ENCODE peak calls at places on chromosomes 11 and 22, in four cellular contexts. L is colonic mucosa, I is MV-4-11, A is fibroblast of lung. Y is an unnamed sample.

GRCh38 chr22:37203354-37204044 is 8.8 kb downstream of the SSTR3 start:
- DNase-seq in L (no peak), I (no peak), A (no peak), Y (no peak)

GRCh38 chr11:60485987-60486386 is 6.6 kb upstream of the MS4A12 start:
- DNase-seq in A (no peak), L (peak), I (peak), Y (peak)

GRCh38 chr22:35631597-35631996 is 14.5 kb upstream of the MB start:
- DNase-seq in A (peak), L (peak), I (peak), Y (peak)

GRCh38 chr11:94794287-94795168 is 26.4 kb downstream of the AMOTL1 start:
- DNase-seq in I (peak), A (peak), L (no peak), Y (peak)

GRCh38 chr11:9030601-9031000 is 26.8 kb upstream of the NRIP3 start:
- DNase-seq in L (no peak), A (no peak), I (no peak), Y (no peak)

GRCh38 chr11:104772806-104773241 is 125.4 kb downstream of the CASP12 start:
- DNase-seq in I (peak), A (peak), L (no peak), Y (no peak)

GRCh38 chr11:815675-816432 is 2.9 kb upstream of the PNPLA2 start:
- DNase-seq in L (no peak), I (no peak), A (no peak), Y (no peak)

GRCh38 chr11:2932850-2933251 is 3.6 kb upstream of the PHLDA2 start:
- DNase-seq in L (peak), A (peak), I (peak), Y (no peak)

GRCh38 chr11:122354029-122354697 is 238.1 kb upstream of the BLID start:
- DNase-seq in I (no peak), L (no peak), A (no peak), Y (no peak)

GRCh38 chr11:8689726-8690255 is 7.2 kb downstream of the RPL27A start:
- DNase-seq in I (no peak), A (no peak), L (no peak), Y (no peak)

GRCh38 chr11:128587415-128587814 is at the start of gene ETS1:
- DNase-seq in A (peak), I (no peak), L (no peak), Y (no peak)

GRCh38 chr11:121129362-121130340 is 28.6 kb downstream of the TECTA start:
- DNase-seq in A (no peak), I (no peak), L (no peak), Y (no peak)

GRCh38 chr11:16111690-16112089 is 244.7 kb downstream of the SOX6 start:
- DNase-seq in A (no peak), I (no peak), L (no peak), Y (no peak)

GRCh38 chr11:128462802-128463385 is 124.5 kb downstream of the ETS1 start:
- DNase-seq in I (no peak), L (no peak), A (no peak), Y (no peak)

GRCh38 chr22:32281092-32281491 is 25.9 kb upstream of the SLC5A4 start:
- DNase-seq in L (no peak), A (no peak), I (no peak), Y (no peak)

GRCh38 chr22:48477031-48477721 is 1350.5 kb downstream of the BRD1 start:
- DNase-seq in I (no peak), A (no peak), L (no peak), Y (no peak)

GRCh38 chr22:17486719-17487118 is 76.6 kb upstream of the SLC25A18 start:
- DNase-seq in L (no peak), I (no peak), A (no peak), Y (no peak)

Y was measured in OCI-M1.